ENCODE peak calls at places on chromosome 12, in four cellular contexts. Z is hypothalamus; R is CMK; J is stimulated activated CD8-positive, alpha-beta memory T cell treated with anti-CD3 and anti-CD28 coated beads, Interleukin-2, amount 100 ng/mL, for 48 hours. Q is an unnamed sample.

GRCh38 chr12:93016752-93017350 is 87.8 kb upstream of the EEA1 start:
- DNase-seq in Z (peak), R (no peak), J (no peak), Q (no peak)

GRCh38 chr12:112347521-112347920 is 34.7 kb downstream of the HECTD4 start:
- DNase-seq in Z (no peak), R (no peak), J (peak), Q (no peak)

GRCh38 chr12:15234508-15234907 is 13.3 kb upstream of the RERG start:
- DNase-seq in Z (no peak), R (no peak), J (no peak), Q (no peak)

GRCh38 chr12:109010259-109010658 is 10.6 kb downstream of the SVOP start:
- DNase-seq in Z (no peak), R (no peak), J (no peak), Q (no peak)

GRCh38 chr12:24861751-24862575 is 86.9 kb downstream of the BCAT1 start:
- DNase-seq in Z (no peak), R (peak), J (no peak), Q (no peak)

GRCh38 chr12:6952860-6953416 is 1.8 kb downstream of the PTPN6 start:
- DNase-seq in Z (no peak), R (no peak), J (no peak), Q (no peak)

GRCh38 chr12:19428261-19428660 is 11.0 kb upstream of the AEBP2 start:
- DNase-seq in Z (no peak), R (no peak), J (no peak), Q (no peak)

GRCh38 chr12:108112815-108113556 is 16.1 kb upstream of the WSCD2 start:
- DNase-seq in Z (no peak), R (no peak), J (no peak), Q (no peak)

GRCh38 chr12:95351745-95352144 is 122.2 kb upstream of the METAP2 start:
- DNase-seq in Z (no peak), R (no peak), J (no peak), Q (no peak)

GRCh38 chr12:55636116-55636655 is 506 bp upstream of the OR10P1 start:
- DNase-seq in Z (no peak), R (no peak), J (no peak), Q (no peak)

GRCh38 chr12:57454566-57455373 is at the start of gene INHBE:
- DNase-seq in Z (no peak), R (no peak), J (no peak), Q (no peak)

GRCh38 chr12:26340649-26341048 is 145.3 kb downstream of the SSPN start:
- DNase-seq in Z (peak), R (peak), J (no peak), Q (no peak)

GRCh38 chr12:115710104-115710564 is 567.4 kb downstream of the MED13L start:
- DNase-seq in Z (no peak), R (no peak), J (no peak), Q (no peak)

GRCh38 chr12:42364692-42365091 is 38.7 kb downstream of the PPHLN1 start:
- DNase-seq in Z (no peak), R (no peak), J (no peak), Q (no peak)

GRCh38 chr12:93319523-93320045 is 58.1 kb upstream of the NUDT4 start:
- DNase-seq in Z (no peak), R (no peak), J (no peak), Q (no peak)

GRCh38 chr12:92064420-92064819 is 81.2 kb downstream of the BTG1 start:
- DNase-seq in Z (peak), R (no peak), J (no peak), Q (no peak)

GRCh38 chr12:14540801-14541462 is 26.8 kb downstream of the PLBD1 start:
- DNase-seq in Z (no peak), R (no peak), J (no peak), Q (no peak)

GRCh38 chr12:56722832-56723231 is 2.3 kb downstream of the NACA start:
- DNase-seq in Z (no peak), R (no peak), J (no peak), Q (no peak)

Q was measured in 8988T.